ENCODE peak calls at places on chromosomes 7 and 10, in four cellular contexts. L, V, G and B are unnamed samples.

GRCh38 chr10:93703066-93703465 is 674 bp upstream of the FRA10AC1 start:
- DNase-seq in L (no peak), V (peak; percentile 15), G (no peak), B (peak; percentile 5)

GRCh38 chr7:106681815-106682495 is 21.0 kb upstream of the CCDC71L start:
- DNase-seq in L (no peak), V (no peak), G (no peak), B (peak; percentile 46)

GRCh38 chr7:51295435-51296269 is 21.0 kb downstream of the COBL start:
- DNase-seq in L (no peak), V (peak; percentile 71), G (no peak), B (no peak)

GRCh38 chr10:58409956-58410610 is 24.9 kb downstream of the TFAM start:
- DNase-seq in L (no peak), V (no peak), G (no peak), B (no peak)

GRCh38 chr7:110358028-110358427 is 732.9 kb upstream of the LRRN3 start:
- DNase-seq in L (peak; percentile 38), V (no peak), G (no peak), B (peak; percentile 82)

GRCh38 chr10:122141821-122142651 is 129.1 kb upstream of the BTBD16 start:
- DNase-seq in L (no peak), V (no peak), G (no peak), B (peak; percentile 68)

GRCh38 chr7:45987521-45988290 is 66.6 kb upstream of the IGFBP3 start:
- DNase-seq in L (no peak), V (no peak), G (no peak), B (no peak)

GRCh38 chr7:2431260-2431867 is 28.0 kb downstream of the CHST12 start:
- DNase-seq in L (no peak), V (no peak), G (no peak), B (no peak)

GRCh38 chr7:71208881-71209280 is 76.9 kb downstream of the GALNT17 start:
- DNase-seq in L (no peak), V (no peak), G (no peak), B (no peak)

GRCh38 chr7:123724725-123725381 is 23.9 kb downstream of the WASL start:
- DNase-seq in L (no peak), V (no peak), G (no peak), B (no peak)

GRCh38 chr10:3779146-3779707 is 5.8 kb downstream of the KLF6 start:
- DNase-seq in L (no peak), V (no peak), G (no peak), B (peak; percentile 27)

GRCh38 chr10:123865880-123866279 is 25.7 kb downstream of the CPXM2 start:
- DNase-seq in L (no peak), V (no peak), G (no peak), B (no peak)

GRCh38 chr10:109988231-109988630 is 19.6 kb upstream of the ADD3 start:
- DNase-seq in L (no peak), V (no peak), G (no peak), B (no peak)
- H3K36me3 ChIP-seq in L (no peaks in the 10 kb centered on the region), V (no peaks in the 10 kb centered on the region), G (no peaks in the 10 kb centered on the region), B (no peaks in the 10 kb centered on the region)

GRCh38 chr10:89373916-89374711 is 3.7 kb upstream of the IFIT1B start:
- DNase-seq in L (peak; percentile 79), V (peak; percentile 96), G (peak; percentile 91), B (peak; percentile 90)
- H3K36me3 ChIP-seq in L (no peaks in the 10 kb centered on the region), V (no peaks in the 10 kb centered on the region), G (no peaks in the 10 kb centered on the region), B (no peaks in the 10 kb centered on the region)

DNA sequence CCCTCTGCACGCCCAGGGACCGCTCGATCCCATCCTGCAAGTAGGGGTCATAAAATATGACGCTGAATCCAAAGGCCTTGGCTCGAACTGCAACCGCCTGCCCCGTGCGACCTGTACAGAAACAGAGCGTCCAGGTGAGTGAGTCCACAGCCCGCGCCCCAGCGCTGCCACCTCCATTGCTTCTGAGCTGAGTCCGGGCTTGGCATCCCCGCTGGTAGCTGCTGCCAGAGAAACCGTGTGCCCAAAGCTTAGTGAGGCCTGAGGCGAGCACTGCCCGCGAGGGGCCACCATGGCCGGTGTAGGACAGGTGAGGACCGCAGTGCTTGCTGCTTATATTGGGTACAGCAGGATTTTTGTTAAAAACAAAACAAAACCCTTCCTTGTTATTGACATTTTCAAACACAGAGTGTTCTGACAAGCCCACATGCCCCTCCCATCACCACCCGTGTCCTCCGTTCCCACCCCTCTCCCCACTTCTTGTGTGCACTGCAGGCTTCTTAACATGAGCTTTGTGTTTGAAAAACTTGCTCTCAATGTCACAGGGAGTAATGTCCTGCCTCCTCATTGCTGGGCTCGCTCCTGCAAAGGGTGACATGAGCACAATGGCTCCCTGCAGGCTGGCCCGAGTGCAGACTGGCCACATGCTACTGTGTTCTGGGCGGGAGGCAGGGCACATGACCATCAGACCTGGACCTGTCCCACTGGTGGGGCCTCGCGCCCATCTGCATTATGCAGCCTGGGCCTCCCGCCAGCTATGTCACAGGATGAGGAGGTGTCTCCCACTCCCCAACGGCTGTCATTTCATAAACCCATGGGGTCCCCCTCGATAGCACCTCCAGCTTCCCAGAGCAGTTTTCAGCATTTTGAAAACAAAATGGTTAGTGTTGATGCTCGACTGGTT is 52.9 kb downstream of the ZRANB1 start:
- DNase-seq in L (no peak), V (peak; percentile 30), G (peak; percentile 23), B (no peak)
- H3K36me3 ChIP-seq in L (peaks cover 4% of the 10 kb centered on the region), V (peaks cover 14% of the 10 kb centered on the region), G (peaks cover 82% of the 10 kb centered on the region), B (peaks cover 49% of the 10 kb centered on the region)

GRCh38 chr10:79221110-79222051 is 125.9 kb upstream of the PPIF start:
- DNase-seq in L (no peak), V (peak; percentile 37), G (peak; percentile 84), B (peak; percentile 72)

GRCh38 chr10:79223346-79224048 is 123.8 kb upstream of the PPIF start:
- DNase-seq in L (no peak), V (no peak), G (peak; percentile 68), B (no peak)

GRCh38 chr10:79222186-79222585 is 125.1 kb upstream of the PPIF start:
- DNase-seq in L (no peak), V (no peak), G (no peak), B (no peak)

GRCh38 chr10:79224263-79224949 is 122.9 kb upstream of the PPIF start:
- DNase-seq in L (no peak), V (no peak), G (no peak), B (no peak)

GRCh38 chr10:79223001-79223345 is 124.3 kb upstream of the PPIF start:
- DNase-seq in L (no peak), V (no peak), G (no peak), B (no peak)
- H3K36me3 ChIP-seq in L (peaks cover 2% of the 10 kb centered on the region), V (no peaks in the 10 kb centered on the region), G (peaks cover 6% of the 10 kb centered on the region), B (peaks cover 13% of the 10 kb centered on the region)

GRCh38 chr7:134814730-134815364 is 35.4 kb downstream of the CALD1 start:
- DNase-seq in L (no peak), V (no peak), G (no peak), B (peak; percentile 62)

GRCh38 chr7:134809611-134810010 is 30.2 kb downstream of the CALD1 start:
- DNase-seq in L (no peak), V (no peak), G (no peak), B (no peak)

GRCh38 chr7:134806197-134806596 is 26.8 kb downstream of the CALD1 start:
- DNase-seq in L (no peak), V (no peak), G (no peak), B (no peak)

GRCh38 chr7:134813668-134814067 is 34.2 kb downstream of the CALD1 start:
- DNase-seq in L (no peak), V (no peak), G (no peak), B (peak; percentile 38)

DNA sequence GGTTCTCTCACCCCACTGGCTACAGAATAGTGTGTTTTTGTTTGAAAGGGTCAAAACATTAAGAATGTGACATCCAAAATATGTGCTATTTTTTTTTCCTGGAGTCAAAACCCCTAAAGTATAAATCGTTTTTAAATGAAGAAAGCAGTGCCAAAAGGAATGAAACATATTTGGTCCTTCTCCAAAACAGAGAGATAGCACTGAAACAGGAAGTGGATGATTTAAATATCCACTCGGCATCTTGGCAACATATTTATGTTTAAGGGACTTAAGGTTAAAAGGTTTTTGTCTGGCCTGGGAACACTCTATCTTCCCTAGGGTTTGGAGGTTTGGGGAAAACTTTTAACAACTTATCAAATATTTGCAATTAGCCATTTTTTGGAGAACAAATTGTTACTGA is 32.4 kb downstream of the CALD1 start:
- DNase-seq in L (no peak), V (no peak), G (no peak), B (no peak)
- H3K36me3 ChIP-seq in L (no peaks in the 10 kb centered on the region), V (no peaks in the 10 kb centered on the region), G (no peaks in the 10 kb centered on the region), B (no peaks in the 10 kb centered on the region)

DNA sequence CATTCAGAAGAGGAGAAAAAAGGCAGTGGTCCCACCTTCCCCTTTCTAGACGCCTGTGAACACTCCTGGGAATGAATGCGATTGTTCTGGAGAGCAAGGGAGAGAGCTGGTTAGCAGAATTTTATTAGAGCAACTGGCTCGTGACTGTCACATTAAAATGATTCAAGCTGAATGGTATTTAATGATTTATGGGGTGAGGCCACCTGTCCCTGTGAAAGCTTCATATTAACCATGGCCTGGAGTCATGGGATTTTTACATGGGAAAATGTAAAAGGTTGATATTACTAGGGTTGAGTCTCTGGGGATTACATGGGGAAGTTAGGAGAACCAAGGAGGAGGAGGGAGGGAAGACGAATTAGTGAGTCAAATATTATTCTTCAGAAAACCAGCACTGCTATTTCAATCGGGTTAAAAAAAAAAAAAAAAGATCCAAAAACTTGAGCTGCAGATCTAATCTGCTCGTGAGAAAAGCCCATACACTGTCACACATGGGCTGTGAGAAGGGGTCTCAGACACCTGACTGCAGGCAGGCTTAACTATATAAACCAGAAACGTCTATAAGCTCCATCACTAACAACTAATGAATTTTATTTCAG is 8.3 kb downstream of the CXCL12 start:
- DNase-seq in L (no peak), V (no peak), G (no peak), B (no peak)
- H3K36me3 ChIP-seq in L (no peaks in the 10 kb centered on the region), V (no peaks in the 10 kb centered on the region), G (peaks cover 4% of the 10 kb centered on the region), B (no peaks in the 10 kb centered on the region)

DNA sequence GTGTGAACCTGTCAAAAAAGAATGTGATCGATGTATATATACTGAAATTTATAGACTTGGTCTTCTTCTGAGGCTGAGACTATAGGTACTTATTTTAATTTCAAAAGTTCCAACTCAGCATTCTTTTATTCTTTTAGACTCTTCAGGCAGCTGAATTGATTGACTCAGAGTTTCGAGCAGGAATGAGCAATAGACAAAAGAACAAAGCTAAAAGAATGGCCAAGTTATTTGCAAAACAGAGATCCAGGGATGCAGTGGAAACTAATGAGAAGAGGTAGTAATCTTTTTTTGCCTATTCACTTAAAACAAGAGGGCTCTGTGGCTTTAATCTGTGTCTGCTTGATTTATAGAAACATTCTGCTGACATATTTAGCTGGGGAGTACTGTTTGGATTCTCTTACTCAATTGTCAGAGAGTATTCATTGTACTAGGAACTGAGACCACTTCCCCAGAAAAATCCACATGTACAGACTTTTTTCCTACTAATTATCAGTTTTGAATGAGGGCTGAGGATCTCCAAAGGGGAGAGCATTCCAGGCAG is 30.1 kb downstream of the BTAF1 start:
- DNase-seq in L (no peak), V (no peak), G (no peak), B (peak; percentile 26)
- H3K36me3 ChIP-seq in L (no peaks in the 10 kb centered on the region), V (no peaks in the 10 kb centered on the region), G (peaks cover 59% of the 10 kb centered on the region), B (peaks cover 9% of the 10 kb centered on the region)

GRCh38 chr10:114837690-114838089 is 16.1 kb downstream of the FHIP2A start:
- DNase-seq in L (no peak), V (no peak), G (no peak), B (no peak)

DNA sequence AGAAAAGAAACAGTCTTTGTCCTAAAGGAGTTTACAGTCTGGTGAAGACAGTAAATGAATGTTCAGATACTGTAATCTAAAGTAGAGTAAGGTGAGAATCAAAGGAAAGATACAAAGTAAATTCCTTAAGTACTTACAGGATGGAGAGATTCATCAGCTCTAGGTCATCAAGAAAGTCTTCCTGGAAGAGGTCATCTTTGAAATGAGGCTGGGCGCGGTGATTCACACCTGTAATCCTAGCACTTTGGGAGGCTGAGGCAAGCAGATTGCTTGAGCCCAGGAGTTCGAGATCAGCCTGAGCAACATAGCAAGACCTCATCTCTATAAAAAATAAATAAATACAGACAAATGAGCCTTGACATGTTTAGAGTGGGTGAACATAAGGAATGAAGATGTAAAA is 18.3 kb downstream of the FHIP2A start:
- DNase-seq in L (no peak), V (no peak), G (no peak), B (peak; percentile 56)
- H3K36me3 ChIP-seq in L (peaks cover 1% of the 10 kb centered on the region), V (no peaks in the 10 kb centered on the region), G (peaks cover 62% of the 10 kb centered on the region), B (peaks cover 9% of the 10 kb centered on the region)